ENCODE peak calls at places on chromosomes 11 and 22, in five cellular contexts. I is neural crest cell, D is K562, C is GM12865, L is upper lobe of left lung. K is an unnamed sample.

GRCh38 chr22:40413873-40414272 is 43.5 kb downstream of the SGSM3 start:
- DNase-seq in C (no peak), I (no peak), L (no peak), D (no peak), K (no peak)

GRCh38 chr11:128658499-128658898 is 35.4 kb upstream of the FLI1 start:
- DNase-seq in D (no peak), L (no peak), C (no peak), I (no peak), K (no peak)

GRCh38 chr11:15534266-15534665 is 419.5 kb downstream of the INSC start:
- DNase-seq in D (no peak), C (no peak), L (no peak), I (no peak), K (no peak)

GRCh38 chr11:8959546-8960166 is 4.6 kb downstream of the TMEM9B start:
- DNase-seq in L (peak), I (peak), C (peak), D (peak), K (no peak)

GRCh38 chr11:70303070-70303469 is 32.6 kb downstream of the PPFIA1 start:
- DNase-seq in D (no peak), L (no peak), C (no peak), I (no peak), K (no peak)

GRCh38 chr11:120548682-120549209 is 37.2 kb downstream of the GRIK4 start:
- DNase-seq in I (no peak), L (no peak), C (no peak), D (no peak), K (no peak)

GRCh38 chr11:118180300-118180703 is 3.9 kb upstream of the SCN2B start:
- DNase-seq in D (peak), L (no peak), C (peak), I (peak), K (no peak)

GRCh38 chr11:57504511-57504910 is 11.0 kb downstream of the SLC43A1 start:
- DNase-seq in D (no peak), C (no peak), I (no peak), L (no peak), K (no peak)

GRCh38 chr11:133570376-133570775 is 38.1 kb upstream of the OPCML start:
- DNase-seq in L (no peak), D (no peak), C (no peak), I (no peak), K (no peak)

GRCh38 chr11:133579165-133580031 is 47.1 kb upstream of the OPCML start:
- DNase-seq in L (no peak), C (no peak), I (no peak), D (no peak), K (no peak)

GRCh38 chr11:133581091-133581490 is 48.8 kb upstream of the OPCML start:
- DNase-seq in I (no peak), D (no peak), L (no peak), C (no peak), K (no peak)

GRCh38 chr11:133577403-133577802 is 45.1 kb upstream of the OPCML start:
- DNase-seq in D (no peak), L (no peak), I (no peak), C (no peak), K (no peak)

GRCh38 chr11:133576351-133576750 is 44.0 kb upstream of the OPCML start:
- DNase-seq in D (peak), L (no peak), I (no peak), C (no peak), K (no peak)
- TF ChIP-seq CTCF in D (peak), L (no peak), I (peak), C (peak), K (no peak)

GRCh38 chr22:24555496-24556253 is at the start of gene SNRPD3:
- DNase-seq in D (peak), L (peak), I (peak), C (peak), K (peak)
- TF ChIP-seq CTCF in D (no peak), L (peak), I (peak), C (no peak), K (no peak)

GRCh38 chr11:115503083-115503885 is 931 bp downstream of the CADM1 start:
- DNase-seq in C (peak), D (no peak), L (peak), I (peak), K (no peak)
- TF ChIP-seq CTCF in C (no peak), D (no peak), L (peak), I (peak), K (no peak)

GRCh38 chr11:62788991-62789390 is 1.8 kb downstream of the TMEM179B start:
- DNase-seq in I (no peak), L (no peak), C (no peak), D (peak), K (no peak)
- TF ChIP-seq CTCF in I (no peak), L (no peak), C (no peak), D (peak), K (no peak)

K was measured in activated B cell treated with CpG ODN at 0.5 μM for 24 hours.